ENCODE peak calls at places on chromosomes 4 and X, in seven cellular contexts. K is AG04450, P is foreskin keratinocyte, A is brain microvascular endothelial cell, S is GM23338, B is Peyer's patch, R is PC-3. D is an unnamed sample.

GRCh38 chr4:55636622-55636999 is 513 bp upstream of the NMU start:
- DNase-seq in S (peak; percentile 48), P (no peak), R (no peak), A (no peak), K (no peak), B (no peak), D (no peak)

GRCh38 chr4:32106767-32107166 is 1386.6 kb downstream of the PCDH7 start:
- DNase-seq in A (no peak), P (peak; percentile 66), R (peak; percentile 4), B (no peak), K (no peak), S (no peak), D (no peak)

GRCh38 chr4:106422766-106423165 is 54.2 kb upstream of the GIMD1 start:
- DNase-seq in P (no peak), R (no peak), K (no peak), S (no peak), A (no peak), B (no peak), D (no peak)

GRCh38 chr4:188971125-188971524 is 831.9 kb downstream of the TRIML1 start:
- DNase-seq in B (no peak), K (no peak), P (peak; percentile 33), A (peak; percentile 34), R (peak; percentile 38), S (peak; percentile 39), D (no peak)

GRCh38 chr4:140754918-140755810 is 1.0 kb downstream of the TBC1D9 start:
- DNase-seq in P (peak; percentile 23), B (no peak), A (no peak), K (no peak), R (peak; percentile 19), S (peak; percentile 51), D (no peak)

GRCh38 chr4:88077911-88078310 is 70.5 kb downstream of the PKD2 start:
- DNase-seq in A (no peak), P (no peak), S (no peak), B (no peak), K (no peak), R (no peak), D (no peak)

GRCh38 chr4:79163981-79164490 is 161.8 kb downstream of the NAA11 start:
- DNase-seq in K (no peak), P (no peak), A (no peak), R (no peak), S (no peak), B (no peak), D (no peak)

GRCh38 chrX:12779534-12779933 is 11.7 kb upstream of the PRPS2 start:
- DNase-seq in R (no peak), P (no peak), A (no peak), B (no peak), K (no peak), S (no peak), D (no peak)

GRCh38 chr4:55468724-55469123 is 73.0 kb downstream of the TMEM165 start:
- DNase-seq in S (no peak), A (peak; percentile 82), P (no peak), K (peak; percentile 16), R (peak; percentile 72), B (no peak), D (no peak)

GRCh38 chr4:176833416-176833815 is 40.7 kb upstream of the VEGFC start:
- DNase-seq in R (no peak), B (no peak), P (no peak), K (no peak), S (no peak), A (no peak), D (no peak)

GRCh38 chrX:140508958-140509357 is 4.1 kb upstream of the SOX3 start:
- DNase-seq in K (no peak), B (no peak), S (no peak), R (no peak), P (no peak), A (no peak), D (no peak)
- H3K27me3 ChIP-seq in K (peaks cover 50% of the 10 kb centered on the region), B (no peaks in the 10 kb centered on the region), S (peaks cover 83% of the 10 kb centered on the region), R (peaks cover 68% of the 10 kb centered on the region), P (peaks cover 77% of the 10 kb centered on the region), A (peaks cover 30% of the 10 kb centered on the region), D (peaks cover 3% of the 10 kb centered on the region)

GRCh38 chrX:133414399-133415275 is 652 bp downstream of the GPC4 start:
- DNase-seq in P (peak; percentile 16), R (peak; percentile 17), S (peak; percentile 8), A (no peak), K (no peak), B (no peak), D (no peak)
- H3K27ac ChIP-seq in P (no peak overlapping the region), R (no peak overlapping the region), S (no peak overlapping the region), A (no peak overlapping the region), K (no peak overlapping the region), B (peak overlapping the region; percentile 79), D (no peak overlapping the region)

DNA sequence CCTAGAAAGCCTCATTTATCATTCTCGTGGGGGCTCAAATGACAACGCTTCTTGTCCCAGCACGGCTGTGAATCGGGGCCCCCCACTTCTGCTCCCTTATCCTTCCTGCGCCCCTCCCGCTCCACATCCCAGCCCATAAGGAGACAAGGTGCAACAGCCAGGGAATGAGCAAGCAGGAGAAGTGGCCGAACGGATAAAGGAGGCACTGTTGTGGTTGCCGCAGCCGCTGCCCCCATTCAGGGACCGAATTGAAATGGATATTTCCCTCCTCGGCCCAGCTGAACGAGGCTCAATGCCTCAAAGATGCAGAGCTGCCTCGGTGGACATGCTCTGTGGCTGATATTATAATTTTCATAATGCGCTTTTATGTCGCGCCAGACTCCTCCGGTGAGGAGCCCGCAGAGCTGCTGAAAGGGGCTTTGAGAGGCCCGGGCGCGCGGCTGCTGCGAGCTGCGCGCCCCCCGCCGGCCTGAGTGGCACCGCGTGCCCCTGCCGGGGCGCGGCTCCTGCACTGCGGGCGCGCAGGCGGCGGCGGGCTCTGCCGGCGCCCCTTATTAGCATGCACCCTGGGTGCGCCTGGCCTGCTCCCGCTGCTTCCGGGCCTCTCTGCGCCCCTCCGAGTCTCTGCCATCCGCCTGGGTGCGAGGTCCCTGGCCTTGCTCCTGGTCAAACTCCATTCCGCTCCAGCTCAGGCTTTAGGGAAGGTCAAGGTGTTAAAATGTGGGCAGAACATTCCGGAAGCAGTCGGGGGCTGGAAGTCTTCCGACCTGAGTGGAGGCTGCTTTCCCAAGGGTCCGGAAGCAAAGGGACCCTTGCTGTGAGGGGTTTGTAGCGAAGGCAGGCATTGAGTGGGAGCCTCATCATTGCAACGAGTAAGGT is 68.2 kb upstream of the TMEM33 start:
- DNase-seq in R (no peak), S (peak; percentile 70), K (no peak), A (no peak), B (no peak), P (no peak), D (no peak)
- H3K27me3 ChIP-seq in R (no peaks in the 10 kb centered on the region), S (peaks cover 100% of the 10 kb centered on the region), K (peaks cover 53% of the 10 kb centered on the region), A (peaks cover 62% of the 10 kb centered on the region), B (peaks cover 9% of the 10 kb centered on the region), P (peaks cover 97% of the 10 kb centered on the region), D (peaks cover 36% of the 10 kb centered on the region)

DNA sequence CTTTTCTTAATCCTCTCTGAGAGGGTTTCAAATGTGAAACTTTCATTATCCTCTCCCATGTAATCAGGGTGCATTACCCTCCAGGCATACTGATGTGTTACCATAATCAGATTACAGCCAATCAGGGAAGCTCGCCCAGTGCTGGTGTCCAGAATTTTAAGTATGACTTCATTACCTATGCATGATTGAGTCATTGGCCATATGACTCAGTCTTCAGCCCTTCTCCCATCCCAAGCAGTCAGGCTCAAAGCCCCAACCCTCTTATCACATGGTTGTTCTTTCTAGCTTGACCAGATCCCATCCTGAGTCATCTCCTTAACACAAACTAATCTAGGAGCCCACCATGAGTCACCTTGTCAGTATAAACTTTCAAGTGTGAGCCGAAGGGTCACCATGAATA is 1668.1 kb upstream of the AGA start:
- DNase-seq in S (no peak), P (peak; percentile 65), B (no peak), K (peak; percentile 88), A (peak; percentile 81), R (peak; percentile 57), D (no peak)
- H3K27ac ChIP-seq in S (no peak overlapping the region), P (no peak overlapping the region), B (no peak overlapping the region), K (no peak overlapping the region), A (no peak overlapping the region), R (no peak overlapping the region), D (no peak overlapping the region)

D was measured in effector memory CD4-positive, alpha-beta T cell.